ENCODE peak calls at places on chromosomes 11 and 22, in ten cellular contexts. One of them, this sample, is unnamed.

GRCh38 chr22:39931271-39931670 is 28.9 kb upstream of the TMA7B start:
- DNase-seq in brain microvascular endothelial cell: no peak
- DNase-seq in sigmoid colon: no peak
- DNase-seq in GM12878: no peak
- DNase-seq in tibial nerve: no peak
- DNase-seq in mucosa of descending colon: no peak
- DNase-seq in colonic mucosa: no peak
- DNase-seq in BJ: no peak
- DNase-seq in transverse colon: no peak
- DNase-seq in cardiac muscle cell: no peak
- DNase-seq in this sample: no peak

GRCh38 chr22:36296690-36297089 is 43.8 kb downstream of the APOL1 start:
- DNase-seq in brain microvascular endothelial cell: no peak
- DNase-seq in tibial nerve: no peak
- DNase-seq in BJ: no peak
- DNase-seq in transverse colon: no peak
- DNase-seq in colonic mucosa: no peak
- DNase-seq in cardiac muscle cell: no peak
- DNase-seq in GM12878: no peak
- DNase-seq in mucosa of descending colon: no peak
- DNase-seq in sigmoid colon: no peak
- DNase-seq in this sample: no peak

GRCh38 chr22:50148991-50149721 is 21.4 kb upstream of the PANX2 start:
- DNase-seq in BJ: no peak
- DNase-seq in sigmoid colon: no peak
- DNase-seq in colonic mucosa: peak; percentile 61
- DNase-seq in brain microvascular endothelial cell: peak; percentile 33
- DNase-seq in cardiac muscle cell: peak; percentile 80
- DNase-seq in mucosa of descending colon: peak; percentile 79
- DNase-seq in GM12878: peak; percentile 35
- DNase-seq in tibial nerve: no peak
- DNase-seq in transverse colon: peak; percentile 73
- DNase-seq in this sample: no peak

GRCh38 chr22:49015993-49016908 is 811.4 kb downstream of the BRD1 start:
- DNase-seq in cardiac muscle cell: no peak
- DNase-seq in brain microvascular endothelial cell: no peak
- DNase-seq in BJ: no peak
- DNase-seq in sigmoid colon: peak; percentile 51
- DNase-seq in GM12878: no peak
- DNase-seq in colonic mucosa: no peak
- DNase-seq in mucosa of descending colon: no peak
- DNase-seq in transverse colon: no peak
- DNase-seq in tibial nerve: peak; percentile 12
- DNase-seq in this sample: no peak

GRCh38 chr22:49497266-49497665 is 330.4 kb downstream of the BRD1 start:
- DNase-seq in tibial nerve: no peak
- DNase-seq in brain microvascular endothelial cell: no peak
- DNase-seq in GM12878: no peak
- DNase-seq in sigmoid colon: no peak
- DNase-seq in cardiac muscle cell: no peak
- DNase-seq in transverse colon: no peak
- DNase-seq in BJ: no peak
- DNase-seq in mucosa of descending colon: no peak
- DNase-seq in colonic mucosa: no peak
- DNase-seq in this sample: no peak

GRCh38 chr11:44634401-44635281 is 69.2 kb downstream of the CD82 start:
- DNase-seq in tibial nerve: no peak
- DNase-seq in GM12878: no peak
- DNase-seq in sigmoid colon: peak; percentile 89
- DNase-seq in transverse colon: peak; percentile 51
- DNase-seq in mucosa of descending colon: peak; percentile 50
- DNase-seq in BJ: no peak
- DNase-seq in colonic mucosa: no peak
- DNase-seq in brain microvascular endothelial cell: peak; percentile 58
- DNase-seq in cardiac muscle cell: peak; percentile 54
- DNase-seq in this sample: no peak

GRCh38 chr11:120336641-120337132 is 474 bp downstream of the ARHGEF12 start:
- DNase-seq in BJ: no peak
- DNase-seq in colonic mucosa: peak; percentile 62
- DNase-seq in cardiac muscle cell: no peak
- DNase-seq in tibial nerve: no peak
- DNase-seq in sigmoid colon: peak; percentile 77
- DNase-seq in GM12878: no peak
- DNase-seq in brain microvascular endothelial cell: no peak
- DNase-seq in mucosa of descending colon: peak; percentile 82
- DNase-seq in transverse colon: peak; percentile 62
- DNase-seq in this sample: no peak

GRCh38 chr11:126990716-126991480 is 9.7 kb downstream of the KIRREL3 start:
- DNase-seq in tibial nerve: no peak
- DNase-seq in brain microvascular endothelial cell: no peak
- DNase-seq in BJ: no peak
- DNase-seq in sigmoid colon: no peak
- DNase-seq in cardiac muscle cell: no peak
- DNase-seq in colonic mucosa: no peak
- DNase-seq in GM12878: no peak
- DNase-seq in transverse colon: no peak
- DNase-seq in mucosa of descending colon: no peak
- DNase-seq in this sample: no peak

GRCh38 chr22:19178065-19178658 is 374 bp downstream of the SLC25A1 start:
- DNase-seq in transverse colon: peak; percentile 72
- DNase-seq in mucosa of descending colon: no peak
- DNase-seq in colonic mucosa: peak; percentile 62
- DNase-seq in cardiac muscle cell: peak; percentile 77
- DNase-seq in brain microvascular endothelial cell: no peak
- DNase-seq in tibial nerve: no peak
- DNase-seq in GM12878: no peak
- DNase-seq in BJ: no peak
- DNase-seq in sigmoid colon: peak; percentile 80
- DNase-seq in this sample: no peak

GRCh38 chr22:17868771-17869170 is 94.5 kb upstream of the BID start:
- DNase-seq in sigmoid colon: no peak
- DNase-seq in BJ: no peak
- DNase-seq in mucosa of descending colon: no peak
- DNase-seq in colonic mucosa: no peak
- DNase-seq in brain microvascular endothelial cell: no peak
- DNase-seq in cardiac muscle cell: no peak
- DNase-seq in tibial nerve: no peak
- DNase-seq in transverse colon: no peak
- DNase-seq in GM12878: no peak
- DNase-seq in this sample: no peak

GRCh38 chr11:279966-280761 is 2.0 kb downstream of the NLRP6 start:
- DNase-seq in cardiac muscle cell: peak; percentile 64
- DNase-seq in GM12878: no peak
- DNase-seq in BJ: no peak
- DNase-seq in mucosa of descending colon: peak; percentile 74
- DNase-seq in brain microvascular endothelial cell: no peak
- DNase-seq in sigmoid colon: peak; percentile 63
- DNase-seq in tibial nerve: no peak
- DNase-seq in colonic mucosa: peak; percentile 57
- DNase-seq in transverse colon: peak; percentile 65
- DNase-seq in this sample: no peak

GRCh38 chr11:13445588-13445987 is 17.4 kb downstream of the BTBD10 start:
- DNase-seq in brain microvascular endothelial cell: no peak
- DNase-seq in BJ: no peak
- DNase-seq in mucosa of descending colon: no peak
- DNase-seq in tibial nerve: no peak
- DNase-seq in transverse colon: no peak
- DNase-seq in cardiac muscle cell: no peak
- DNase-seq in colonic mucosa: no peak
- DNase-seq in sigmoid colon: no peak
- DNase-seq in GM12878: no peak
- DNase-seq in this sample: no peak

GRCh38 chr11:13434247-13435205 is 28.5 kb downstream of the BTBD10 start:
- DNase-seq in BJ: no peak
- DNase-seq in tibial nerve: no peak
- DNase-seq in transverse colon: no peak
- DNase-seq in brain microvascular endothelial cell: no peak
- DNase-seq in colonic mucosa: no peak
- DNase-seq in mucosa of descending colon: no peak
- DNase-seq in GM12878: no peak
- DNase-seq in cardiac muscle cell: no peak
- DNase-seq in sigmoid colon: no peak
- DNase-seq in this sample: no peak

DNA sequence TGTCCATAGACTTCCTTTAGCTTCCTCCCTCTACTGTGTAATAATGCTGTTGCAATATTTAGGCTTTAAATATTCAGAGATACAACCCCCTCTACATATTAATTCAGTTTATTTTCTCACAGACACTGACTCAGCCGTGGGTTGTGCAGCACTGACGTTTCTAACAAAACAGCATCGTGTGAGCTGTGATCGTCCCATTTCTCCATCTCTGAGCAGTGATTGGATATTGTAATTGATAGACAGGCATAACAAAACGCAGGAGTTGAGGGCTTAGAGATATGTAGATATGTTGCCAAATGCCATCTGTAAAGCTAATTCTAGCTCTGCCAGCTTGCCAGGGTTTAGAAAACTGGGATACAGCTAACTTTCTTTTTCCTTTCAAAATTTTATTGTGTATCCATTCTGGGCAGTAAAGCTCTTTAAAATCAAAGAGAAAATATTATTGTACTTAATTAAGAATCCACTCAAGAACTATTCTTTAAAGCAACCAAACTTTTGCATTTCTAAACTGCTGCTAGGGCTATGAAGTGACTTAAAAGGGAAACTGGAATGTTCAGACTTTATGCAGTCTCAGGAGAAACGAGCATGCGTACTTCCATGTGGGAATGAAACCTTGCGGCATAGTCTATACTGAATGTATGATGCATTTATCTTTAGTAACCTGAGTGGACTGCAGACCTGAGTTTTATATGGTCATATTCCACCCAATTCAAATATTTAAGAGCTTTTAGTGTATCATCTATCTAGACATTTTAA is 22.7 kb downstream of the BTBD10 start:
- DNase-seq in tibial nerve: no peak
- DNase-seq in cardiac muscle cell: peak; percentile 32
- DNase-seq in colonic mucosa: peak; percentile 39
- DNase-seq in brain microvascular endothelial cell: peak; percentile 95
- DNase-seq in mucosa of descending colon: no peak
- DNase-seq in GM12878: no peak
- DNase-seq in BJ: peak; percentile 84
- DNase-seq in transverse colon: peak; percentile 27
- DNase-seq in sigmoid colon: no peak
- DNase-seq in this sample: peak; percentile 87
- H3K4me3 ChIP-seq in tibial nerve: peak overlapping the region; percentile 14
- H3K4me3 ChIP-seq in cardiac muscle cell: no peak overlapping the region
- H3K4me3 ChIP-seq in colonic mucosa: no peak overlapping the region
- H3K4me3 ChIP-seq in brain microvascular endothelial cell: peak overlapping the region; percentile 3
- H3K4me3 ChIP-seq in mucosa of descending colon: no peak overlapping the region
- H3K4me3 ChIP-seq in GM12878: no peak overlapping the region
- H3K4me3 ChIP-seq in BJ: peak overlapping the region; percentile 23
- H3K4me3 ChIP-seq in transverse colon: no peak overlapping the region
- H3K4me3 ChIP-seq in sigmoid colon: peak overlapping the region; percentile 4
- H3K4me3 ChIP-seq in this sample: peak overlapping the region; percentile 22

DNA sequence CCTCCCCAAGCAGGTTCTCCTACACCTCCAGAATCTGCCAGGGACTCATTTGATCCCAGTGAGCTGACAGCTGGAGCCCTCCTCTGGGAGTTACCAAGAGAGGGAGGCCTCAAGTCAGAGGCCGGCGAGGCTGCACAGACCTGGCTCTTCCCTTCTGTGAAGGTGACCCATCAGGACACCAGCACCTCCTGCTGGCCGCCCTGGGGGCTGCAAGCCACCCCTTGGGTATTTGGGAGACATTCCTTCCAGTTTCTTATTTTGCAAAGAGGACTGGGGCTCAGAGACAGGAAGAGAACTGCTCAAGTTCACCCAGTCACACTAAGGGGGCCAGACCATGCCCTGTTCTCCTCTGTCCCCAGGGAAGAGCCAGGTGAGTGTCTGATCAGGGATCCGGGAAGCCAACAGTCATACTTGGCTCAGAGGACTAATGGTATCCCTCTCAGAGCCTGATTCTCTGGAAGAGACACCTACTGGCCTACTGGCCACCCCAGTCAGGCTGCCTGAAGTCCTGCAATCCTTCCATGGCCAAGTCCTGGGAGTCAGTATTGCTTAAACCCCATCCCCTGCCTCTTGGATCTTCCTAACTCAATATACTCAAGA is 40.5 kb upstream of the RIC3 start:
- DNase-seq in brain microvascular endothelial cell: no peak
- DNase-seq in transverse colon: no peak
- DNase-seq in sigmoid colon: no peak
- DNase-seq in colonic mucosa: peak; percentile 34
- DNase-seq in cardiac muscle cell: no peak
- DNase-seq in GM12878: no peak
- DNase-seq in mucosa of descending colon: peak; percentile 54
- DNase-seq in tibial nerve: no peak
- DNase-seq in BJ: no peak
- DNase-seq in this sample: no peak
- TF ChIP-seq CTCF in brain microvascular endothelial cell: peak; percentile 56
- TF ChIP-seq CTCF in transverse colon: peak; percentile 25
- TF ChIP-seq CTCF in sigmoid colon: no peak
- TF ChIP-seq CTCF in colonic mucosa: peak; percentile 24
- TF ChIP-seq CTCF in cardiac muscle cell: peak; percentile 27
- TF ChIP-seq CTCF in GM12878: peak; percentile 81
- TF ChIP-seq CTCF in mucosa of descending colon: no peak
- TF ChIP-seq CTCF in tibial nerve: no peak
- TF ChIP-seq CTCF in BJ: peak; percentile 29
- TF ChIP-seq CTCF in this sample: peak; percentile 36

DNA sequence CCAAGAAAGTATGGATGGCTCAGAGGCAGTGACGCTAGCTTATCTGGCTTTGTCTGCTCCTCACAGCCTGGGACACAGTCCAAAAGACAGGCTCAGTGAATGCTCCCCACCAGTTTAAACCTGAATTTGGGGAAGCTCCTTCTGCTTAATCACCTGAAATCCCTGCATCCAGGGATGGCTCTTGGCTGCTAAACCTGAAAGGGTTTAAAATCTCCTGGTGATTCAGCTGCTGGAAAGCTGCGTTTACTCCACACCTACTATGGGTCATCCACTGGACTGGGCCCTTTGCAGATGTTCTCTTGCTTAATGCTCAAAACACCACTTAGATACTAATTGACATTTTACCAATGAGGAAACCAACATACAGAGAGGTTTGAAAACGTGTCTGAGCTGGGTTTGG is 302.0 kb upstream of the NARS2 start:
- DNase-seq in tibial nerve: no peak
- DNase-seq in colonic mucosa: no peak
- DNase-seq in BJ: no peak
- DNase-seq in mucosa of descending colon: no peak
- DNase-seq in transverse colon: no peak
- DNase-seq in brain microvascular endothelial cell: no peak
- DNase-seq in cardiac muscle cell: no peak
- DNase-seq in GM12878: no peak
- DNase-seq in sigmoid colon: no peak
- DNase-seq in this sample: no peak
- H3K4me3 ChIP-seq in tibial nerve: no peak overlapping the region
- H3K4me3 ChIP-seq in colonic mucosa: no peak overlapping the region
- H3K4me3 ChIP-seq in BJ: no peak overlapping the region
- H3K4me3 ChIP-seq in mucosa of descending colon: no peak overlapping the region
- H3K4me3 ChIP-seq in transverse colon: no peak overlapping the region
- H3K4me3 ChIP-seq in brain microvascular endothelial cell: no peak overlapping the region
- H3K4me3 ChIP-seq in cardiac muscle cell: no peak overlapping the region
- H3K4me3 ChIP-seq in GM12878: no peak overlapping the region
- H3K4me3 ChIP-seq in sigmoid colon: no peak overlapping the region
- H3K4me3 ChIP-seq in this sample: no peak overlapping the region

DNA sequence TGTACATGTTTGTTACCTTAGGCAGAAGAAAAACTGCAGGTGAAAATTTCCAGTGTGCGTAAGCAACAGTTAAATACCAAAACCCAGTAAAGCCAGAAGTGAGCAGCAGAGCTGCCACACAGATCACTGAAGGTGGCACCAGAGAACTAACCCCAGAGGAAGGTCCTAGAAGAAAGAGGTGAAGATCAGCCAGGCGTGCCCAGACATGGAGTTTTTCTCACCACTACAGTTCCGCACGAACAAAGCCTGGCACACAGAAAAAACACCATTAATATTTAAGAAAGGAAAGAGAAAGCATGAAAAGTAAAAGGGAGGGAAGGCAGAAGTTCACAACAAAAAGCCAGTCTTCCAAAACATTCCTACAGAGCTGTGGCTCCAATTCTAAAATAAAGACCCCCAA is 60.7 kb downstream of the STK33 start:
- DNase-seq in colonic mucosa: no peak
- DNase-seq in mucosa of descending colon: no peak
- DNase-seq in tibial nerve: no peak
- DNase-seq in BJ: no peak
- DNase-seq in GM12878: peak; percentile 86
- DNase-seq in cardiac muscle cell: no peak
- DNase-seq in brain microvascular endothelial cell: no peak
- DNase-seq in transverse colon: no peak
- DNase-seq in sigmoid colon: no peak
- DNase-seq in this sample: no peak
- TF ChIP-seq CTCF in colonic mucosa: no peak
- TF ChIP-seq CTCF in mucosa of descending colon: no peak
- TF ChIP-seq CTCF in tibial nerve: no peak
- TF ChIP-seq CTCF in BJ: no peak
- TF ChIP-seq CTCF in GM12878: peak; percentile 33
- TF ChIP-seq CTCF in cardiac muscle cell: no peak
- TF ChIP-seq CTCF in brain microvascular endothelial cell: no peak
- TF ChIP-seq CTCF in transverse colon: no peak
- TF ChIP-seq CTCF in sigmoid colon: no peak
- TF ChIP-seq CTCF in this sample: no peak

This sample was measured in AG09309.